ENCODE peak calls at places on chromosome 13, in six cellular contexts. One of them, this sample, is unnamed.
A peak's percentile ranks its signal among the peaks of the same experiment; 100 is the strongest.

GRCh38 chr13:46478641-46479040 is 74.3 kb upstream of the LRCH1 start:
- DNase-seq in GM04503: no peak
- DNase-seq in thoracic aorta: no peak
- DNase-seq in EL: peak; percentile 34
- DNase-seq in ELF-1: no peak
- DNase-seq in ureter: no peak
- DNase-seq in this sample: no peak

GRCh38 chr13:26379831-26380230 is 125.9 kb downstream of the CDK8 start:
- DNase-seq in ELF-1: no peak
- DNase-seq in EL: no peak
- DNase-seq in GM04503: no peak
- DNase-seq in thoracic aorta: no peak
- DNase-seq in ureter: no peak
- DNase-seq in this sample: peak; percentile 65

GRCh38 chr13:67635754-67636153 is 405.6 kb upstream of the PCDH9 start:
- DNase-seq in ureter: no peak
- DNase-seq in ELF-1: no peak
- DNase-seq in GM04503: no peak
- DNase-seq in EL: no peak
- DNase-seq in thoracic aorta: no peak
- DNase-seq in this sample: no peak

GRCh38 chr13:108961542-108962125 is 332.2 kb downstream of the MYO16 start:
- DNase-seq in ELF-1: peak; percentile 25
- DNase-seq in GM04503: no peak
- DNase-seq in EL: peak; percentile 46
- DNase-seq in ureter: no peak
- DNase-seq in thoracic aorta: no peak
- DNase-seq in this sample: peak; percentile 69

GRCh38 chr13:31968473-31968872 is 63.1 kb upstream of the FRY start:
- DNase-seq in GM04503: no peak
- DNase-seq in thoracic aorta: no peak
- DNase-seq in EL: no peak
- DNase-seq in ureter: peak; percentile 58
- DNase-seq in ELF-1: no peak
- DNase-seq in this sample: no peak

GRCh38 chr13:48412881-48413351 is at the start of gene LPAR6:
- DNase-seq in EL: peak; percentile 67
- DNase-seq in ELF-1: peak; percentile 74
- DNase-seq in ureter: no peak
- DNase-seq in GM04503: no peak
- DNase-seq in thoracic aorta: no peak
- DNase-seq in this sample: peak; percentile 81

GRCh38 chr13:36476661-36477060 is 44.4 kb downstream of the CCNA1 start:
- DNase-seq in ureter: no peak
- DNase-seq in thoracic aorta: no peak
- DNase-seq in ELF-1: no peak
- DNase-seq in EL: no peak
- DNase-seq in GM04503: no peak
- DNase-seq in this sample: no peak

GRCh38 chr13:43270043-43270830 is 246.9 kb downstream of the DNAJC15 start:
- DNase-seq in EL: no peak
- DNase-seq in ureter: no peak
- DNase-seq in ELF-1: peak; percentile 49
- DNase-seq in GM04503: no peak
- DNase-seq in thoracic aorta: no peak
- DNase-seq in this sample: no peak

GRCh38 chr13:74554581-74555290 is 420.5 kb upstream of the KLF12 start:
- DNase-seq in EL: no peak
- DNase-seq in thoracic aorta: no peak
- DNase-seq in ureter: no peak
- DNase-seq in GM04503: no peak
- DNase-seq in ELF-1: no peak
- DNase-seq in this sample: no peak

GRCh38 chr13:112136095-112136494 is 69.1 kb downstream of the SOX1 start:
- DNase-seq in EL: no peak
- DNase-seq in GM04503: no peak
- DNase-seq in ELF-1: no peak
- DNase-seq in thoracic aorta: no peak
- DNase-seq in ureter: no peak
- DNase-seq in this sample: no peak

GRCh38 chr13:31477961-31478360 is 261.4 kb upstream of the RXFP2 start:
- DNase-seq in thoracic aorta: no peak
- DNase-seq in ureter: no peak
- DNase-seq in GM04503: peak; percentile 44
- DNase-seq in EL: peak; percentile 69
- DNase-seq in ELF-1: no peak
- DNase-seq in this sample: no peak

GRCh38 chr13:76016799-76017198 is 380.7 kb downstream of the LMO7 start:
- DNase-seq in ELF-1: peak; percentile 32
- DNase-seq in GM04503: no peak
- DNase-seq in thoracic aorta: no peak
- DNase-seq in EL: peak; percentile 32
- DNase-seq in ureter: no peak
- DNase-seq in this sample: peak; percentile 67

GRCh38 chr13:95671597-95671996 is 5.3 kb upstream of the DNAJC3 start:
- DNase-seq in GM04503: no peak
- DNase-seq in EL: no peak
- DNase-seq in thoracic aorta: no peak
- DNase-seq in ELF-1: no peak
- DNase-seq in ureter: no peak
- DNase-seq in this sample: no peak

GRCh38 chr13:113506025-113506685 is 15.6 kb upstream of the DCUN1D2 start:
- DNase-seq in ureter: no peak
- DNase-seq in ELF-1: no peak
- DNase-seq in GM04503: no peak
- DNase-seq in EL: no peak
- DNase-seq in thoracic aorta: no peak
- DNase-seq in this sample: no peak

GRCh38 chr13:50787316-50788195 is 55.9 kb downstream of the DLEU7 start:
- DNase-seq in ureter: no peak
- DNase-seq in EL: no peak
- DNase-seq in ELF-1: no peak
- DNase-seq in GM04503: no peak
- DNase-seq in thoracic aorta: no peak
- DNase-seq in this sample: peak; percentile 77

GRCh38 chr13:20536992-20537391 is 11.3 kb upstream of the CRYL1 start:
- DNase-seq in GM04503: no peak
- DNase-seq in ELF-1: no peak
- DNase-seq in ureter: no peak
- DNase-seq in EL: no peak
- DNase-seq in thoracic aorta: no peak
- DNase-seq in this sample: no peak

GRCh38 chr13:42492372-42492920 is 81.5 kb upstream of the TNFSF11 start:
- DNase-seq in EL: no peak
- DNase-seq in thoracic aorta: no peak
- DNase-seq in ELF-1: no peak
- DNase-seq in GM04503: no peak
- DNase-seq in ureter: no peak
- DNase-seq in this sample: no peak

GRCh38 chr13:21074601-21075302 is 13.4 kb upstream of the LATS2 start:
- DNase-seq in EL: no peak
- DNase-seq in thoracic aorta: no peak
- DNase-seq in GM04503: no peak
- DNase-seq in ELF-1: no peak
- DNase-seq in ureter: no peak
- DNase-seq in this sample: peak; percentile 15

GRCh38 chr13:72141845-72142470 is 275.0 kb upstream of the DACH1 start:
- DNase-seq in ureter: no peak
- DNase-seq in EL: no peak
- DNase-seq in GM04503: no peak
- DNase-seq in thoracic aorta: no peak
- DNase-seq in ELF-1: no peak
- DNase-seq in this sample: no peak

GRCh38 chr13:80338781-80339577 is 1.9 kb downstream of the SPRY2 start:
- DNase-seq in GM04503: no peak
- DNase-seq in ELF-1: peak; percentile 88
- DNase-seq in EL: peak; percentile 83
- DNase-seq in ureter: peak; percentile 74
- DNase-seq in thoracic aorta: peak; percentile 63
- DNase-seq in this sample: peak; percentile 86

GRCh38 chr13:30865131-30866009 is 40.7 kb upstream of the MEDAG start:
- DNase-seq in EL: peak; percentile 91
- DNase-seq in ureter: peak; percentile 78
- DNase-seq in GM04503: peak; percentile 80
- DNase-seq in thoracic aorta: no peak
- DNase-seq in ELF-1: peak; percentile 86
- DNase-seq in this sample: peak; percentile 94

GRCh38 chr13:109389456-109389855 is 396.9 kb downstream of the IRS2 start:
- DNase-seq in ELF-1: no peak
- DNase-seq in GM04503: no peak
- DNase-seq in EL: peak; percentile 41
- DNase-seq in ureter: no peak
- DNase-seq in thoracic aorta: no peak
- DNase-seq in this sample: no peak

GRCh38 chr13:43432948-43433347 is 353.8 kb downstream of the ENOX1 start:
- DNase-seq in EL: no peak
- DNase-seq in GM04503: no peak
- DNase-seq in ureter: no peak
- DNase-seq in ELF-1: no peak
- DNase-seq in thoracic aorta: no peak
- DNase-seq in this sample: no peak

GRCh38 chr13:113653264-113654174 is 4.5 kb downstream of the ATP4B start:
- DNase-seq in ELF-1: no peak
- DNase-seq in ureter: no peak
- DNase-seq in EL: no peak
- DNase-seq in GM04503: no peak
- DNase-seq in thoracic aorta: no peak
- DNase-seq in this sample: peak; percentile 74

GRCh38 chr13:47904239-47904638 is 96.8 kb downstream of the SUCLA2 start:
- DNase-seq in thoracic aorta: no peak
- DNase-seq in ureter: no peak
- DNase-seq in EL: no peak
- DNase-seq in GM04503: no peak
- DNase-seq in ELF-1: no peak
- DNase-seq in this sample: no peak

GRCh38 chr13:94121686-94122085 is 357.8 kb downstream of the DCT start:
- DNase-seq in ureter: no peak
- DNase-seq in thoracic aorta: no peak
- DNase-seq in EL: peak; percentile 53
- DNase-seq in ELF-1: no peak
- DNase-seq in GM04503: no peak
- DNase-seq in this sample: no peak

GRCh38 chr13:101425156-101425471 is 8.8 kb upstream of the NALCN start:
- DNase-seq in ELF-1: no peak
- DNase-seq in EL: no peak
- DNase-seq in thoracic aorta: no peak
- DNase-seq in ureter: no peak
- DNase-seq in GM04503: no peak
- DNase-seq in this sample: no peak

GRCh38 chr13:23610966-23611486 is 40.8 kb downstream of the TNFRSF19 start:
- DNase-seq in thoracic aorta: no peak
- DNase-seq in EL: no peak
- DNase-seq in ELF-1: no peak
- DNase-seq in ureter: no peak
- DNase-seq in GM04503: no peak
- DNase-seq in this sample: no peak

GRCh38 chr13:106619688-106620555 is 52.0 kb upstream of the ARGLU1 start:
- DNase-seq in thoracic aorta: no peak
- DNase-seq in ELF-1: peak; percentile 55
- DNase-seq in EL: peak; percentile 57
- DNase-seq in GM04503: no peak
- DNase-seq in ureter: no peak
- DNase-seq in this sample: peak; percentile 81

GRCh38 chr13:77184455-77184854 is 142.4 kb downstream of the MYCBP2 start:
- DNase-seq in ureter: no peak
- DNase-seq in ELF-1: no peak
- DNase-seq in thoracic aorta: no peak
- DNase-seq in GM04503: no peak
- DNase-seq in EL: no peak
- DNase-seq in this sample: no peak